ENCODE peak calls at places on chromosome 21, in five cellular contexts. A is right cardiac atrium, Z is heart left ventricle, F is amniotic epithelial cell, P is frontal cortex. X is an unnamed sample.

GRCh38 chr21:39647476-39647875 is 34.7 kb downstream of the B3GALT5 start:
- DNase-seq in A (no peak), P (no peak), Z (no peak), F (peak), X (no peak)

GRCh38 chr21:44636209-44637017 is 743 bp upstream of the KRTAP10-10 start:
- DNase-seq in F (no peak), P (no peak), A (no peak), Z (no peak), X (no peak)

GRCh38 chr21:43609501-43610340 is 49.6 kb downstream of the HSF2BP start:
- DNase-seq in A (peak), P (no peak), Z (no peak), F (peak), X (peak)

GRCh38 chr21:45618287-45618686 is 25.2 kb upstream of the PCBP3 start:
- DNase-seq in F (no peak), A (no peak), Z (no peak), P (no peak), X (no peak)

GRCh38 chr21:17911628-17912027 is 92.5 kb upstream of the C21orf91 start:
- DNase-seq in P (no peak), F (no peak), Z (no peak), A (no peak), X (peak)

GRCh38 chr21:35408401-35408800 is 359.3 kb upstream of the RUNX1 start:
- DNase-seq in Z (no peak), P (no peak), F (peak), A (no peak), X (no peak)

GRCh38 chr21:25586242-25586805 is 21.0 kb downstream of the MRPL39 start:
- DNase-seq in P (no peak), F (no peak), Z (no peak), A (no peak), X (no peak)

GRCh38 chr21:42061195-42061865 is 9.8 kb upstream of the UMODL1 start:
- DNase-seq in P (peak), Z (peak), A (peak), F (no peak), X (no peak)

GRCh38 chr21:15031790-15032357 is 32.9 kb downstream of the NRIP1 start:
- DNase-seq in A (no peak), F (peak), P (no peak), Z (no peak), X (peak)

GRCh38 chr21:44397431-44398031 is 44.1 kb downstream of the TRPM2 start:
- DNase-seq in F (no peak), A (no peak), Z (no peak), P (no peak), X (no peak)